ENCODE peak calls at places on chromosomes 7 and 10, in five cellular contexts. D, E, R, T and J are unnamed samples. For H3K4me1, the result is how much of the 10 kb centered on the place peaks cover.

GRCh38 chr7:152180587-152180986 is 155.1 kb downstream of the GALNT11 start:
- DNase-seq in D (no peak), E (no peak), R (peak), T (no peak), J (peak)

GRCh38 chr10:70998086-70998485 is 109.7 kb upstream of the PCBD1 start:
- DNase-seq in D (no peak), E (no peak), R (no peak), T (no peak), J (no peak)

GRCh38 chr7:78953090-78953489 is 500.4 kb downstream of the MAGI2 start:
- DNase-seq in D (no peak), E (peak), R (no peak), T (no peak), J (no peak)

GRCh38 chr10:8766899-8767298 is 712.4 kb downstream of the GATA3 start:
- DNase-seq in D (no peak), E (no peak), R (no peak), T (no peak), J (no peak)

GRCh38 chr10:90944759-90945158 is 23.9 kb upstream of the ANKRD1 start:
- DNase-seq in D (no peak), E (no peak), R (no peak), T (no peak), J (no peak)

GRCh38 chr10:132636358-132636757 is 98.8 kb downstream of the INPP5A start:
- DNase-seq in D (no peak), E (no peak), R (no peak), T (no peak), J (no peak)

GRCh38 chr7:107659666-107660065 is 962 bp upstream of the SLC26A4 start:
- DNase-seq in D (no peak), E (peak), R (peak), T (no peak), J (no peak)

GRCh38 chr10:101155896-101156295 is 24.8 kb downstream of the TLX1 start:
- DNase-seq in D (no peak), E (no peak), R (no peak), T (no peak), J (no peak)

GRCh38 chr7:156667110-156667436 is 26.5 kb downstream of the RNF32 start:
- DNase-seq in D (peak), E (no peak), R (no peak), T (no peak), J (no peak)

GRCh38 chr7:136359333-136359903 is 382.3 kb upstream of the MTPN start:
- DNase-seq in D (no peak), E (no peak), R (no peak), T (no peak), J (no peak)

GRCh38 chr10:69232736-69233135 is 12.6 kb downstream of the HKDC1 start:
- DNase-seq in D (no peak), E (no peak), R (no peak), T (no peak), J (no peak)

GRCh38 chr10:35218339-35218955 is 91.8 kb downstream of the CREM start:
- DNase-seq in D (peak), E (peak), R (peak), T (peak), J (peak)

GRCh38 chr10:78972947-78973900 is 95.5 kb upstream of the ZMIZ1 start:
- DNase-seq in D (peak), E (peak), R (peak), T (peak), J (peak)

GRCh38 chr10:132122939-132123445 is 57.2 kb downstream of the JAKMIP3 start:
- DNase-seq in D (no peak), E (no peak), R (no peak), T (no peak), J (no peak)

GRCh38 chr10:11011436-11011835 is 6.2 kb upstream of the CELF2 start:
- DNase-seq in D (no peak), E (no peak), R (no peak), T (no peak), J (no peak)

GRCh38 chr10:13483951-13484350 is 44.9 kb downstream of the BEND7 start:
- DNase-seq in D (no peak), E (no peak), R (no peak), T (no peak), J (no peak)

GRCh38 chr7:73429218-73429617 is 4.4 kb upstream of the FZD9 start:
- DNase-seq in D (no peak), E (peak), R (peak), T (peak), J (peak)

GRCh38 chr10:25565570-25565969 is 368.5 kb upstream of the MYO3A start:
- DNase-seq in D (no peak), E (no peak), R (no peak), T (peak), J (no peak)

GRCh38 chr7:137421389-137421788 is 77.9 kb upstream of the PTN start:
- DNase-seq in D (no peak), E (peak), R (no peak), T (no peak), J (no peak)

GRCh38 chr10:86223256-86223655 is 143.3 kb downstream of the GRID1 start:
- DNase-seq in D (no peak), E (no peak), R (no peak), T (no peak), J (no peak)

GRCh38 chr10:132403511-132404168 is 6.6 kb downstream of the PWWP2B start:
- DNase-seq in D (no peak), E (no peak), R (no peak), T (no peak), J (no peak)

GRCh38 chr10:7417103-7417623 is 6.3 kb upstream of the SFMBT2 start:
- DNase-seq in D (no peak), E (peak), R (peak), T (peak), J (peak)

GRCh38 chr10:22503315-22504090 is 158.2 kb downstream of the SPAG6 start:
- DNase-seq in D (no peak), E (no peak), R (no peak), T (no peak), J (no peak)

GRCh38 chr7:28378574-28379149 is 33.7 kb upstream of the CREB5 start:
- DNase-seq in D (no peak), E (peak), R (peak), T (no peak), J (no peak)

GRCh38 chr7:139745330-139746143 is 32.3 kb downstream of the HIPK2 start:
- DNase-seq in D (peak), E (no peak), R (peak), T (peak), J (no peak)

GRCh38 chr7:139747662-139748372 is 30.0 kb downstream of the HIPK2 start:
- DNase-seq in D (no peak), E (no peak), R (no peak), T (no peak), J (no peak)

GRCh38 chr7:139748373-139748765 is 29.4 kb downstream of the HIPK2 start:
- DNase-seq in D (no peak), E (no peak), R (no peak), T (no peak), J (no peak)

GRCh38 chr7:139744768-139745250 is 33.0 kb downstream of the HIPK2 start:
- DNase-seq in D (no peak), E (no peak), R (no peak), T (no peak), J (no peak)

DNA sequence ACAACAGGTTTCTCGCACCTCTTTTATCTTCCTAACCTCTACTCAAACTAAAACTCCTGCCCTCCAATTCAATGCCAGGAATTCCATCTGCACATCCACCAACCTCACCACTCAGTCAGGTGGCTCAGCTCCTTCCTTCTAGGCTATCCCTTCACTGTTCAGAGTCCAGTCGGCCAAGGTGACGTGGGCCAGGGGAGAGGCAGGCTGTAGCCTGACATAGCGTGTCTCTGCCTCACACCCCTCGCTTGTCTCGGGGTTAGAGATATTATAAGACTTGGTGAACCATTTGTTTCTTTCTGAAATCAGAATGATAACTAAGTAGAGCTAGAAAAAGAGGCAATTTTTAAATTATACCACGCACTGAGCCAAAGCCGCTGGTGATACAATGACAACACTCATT is 31.1 kb downstream of the HIPK2 start:
- DNase-seq in D (no peak), E (no peak), R (no peak), T (no peak), J (no peak)
- H3K4me1 ChIP-seq in D (half or more), E (under half), R (under half), T (under half), J (under half)

GRCh38 chr10:6062101-6062771 is at the start of gene IL2RA:
- DNase-seq in D (no peak), E (no peak), R (no peak), T (no peak), J (no peak)
- H3K4me3 ChIP-seq in D (no peak), E (no peak), R (no peak), T (no peak), J (no peak)

DNA sequence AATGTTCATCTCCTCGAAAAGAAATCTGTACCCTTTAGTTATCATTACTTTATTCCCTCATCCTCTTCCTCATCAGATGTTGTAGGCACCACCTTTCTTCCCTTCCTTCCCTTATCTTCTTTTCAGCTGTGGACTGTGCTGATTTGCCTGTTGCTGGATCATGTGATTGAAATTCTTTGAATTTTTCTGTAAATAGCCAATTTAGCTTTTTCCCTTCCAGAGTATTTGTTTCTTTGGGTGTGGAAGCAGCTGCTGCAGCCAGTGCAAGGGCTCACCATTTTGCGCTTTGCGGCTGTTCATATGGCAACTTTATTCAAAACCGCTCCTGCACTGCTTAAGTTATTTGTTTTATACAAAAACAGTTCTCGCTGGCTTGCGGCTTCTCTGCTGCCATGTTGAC is 151.1 kb downstream of the AUTS2 start:
- DNase-seq in D (no peak), E (no peak), R (no peak), T (no peak), J (no peak)
- H2AFZ ChIP-seq in D (no peak), E (no peak), R (no peak), T (no peak), J (no peak)

GRCh38 chr10:97713828-97714400 is 384 bp downstream of the MARVELD1 start:
- DNase-seq in D (no peak), E (peak), R (peak), T (peak), J (peak)

GRCh38 chr10:97713351-97713827 is at the start of gene MARVELD1:
- DNase-seq in D (no peak), E (peak), R (peak), T (peak), J (peak)

GRCh38 chr10:97715259-97715874 is 1.8 kb downstream of the MARVELD1 start:
- DNase-seq in D (no peak), E (no peak), R (peak), T (peak), J (no peak)

GRCh38 chr10:97711640-97712267 is 1.8 kb upstream of the MARVELD1 start:
- DNase-seq in D (no peak), E (no peak), R (peak), T (no peak), J (no peak)

GRCh38 chr10:97714401-97715258 is 1.1 kb downstream of the MARVELD1 start:
- DNase-seq in D (no peak), E (peak), R (peak), T (peak), J (peak)
- H3K4me1 ChIP-seq in D (under half), E (under half), R (under half), T (under half), J (under half)

DNA sequence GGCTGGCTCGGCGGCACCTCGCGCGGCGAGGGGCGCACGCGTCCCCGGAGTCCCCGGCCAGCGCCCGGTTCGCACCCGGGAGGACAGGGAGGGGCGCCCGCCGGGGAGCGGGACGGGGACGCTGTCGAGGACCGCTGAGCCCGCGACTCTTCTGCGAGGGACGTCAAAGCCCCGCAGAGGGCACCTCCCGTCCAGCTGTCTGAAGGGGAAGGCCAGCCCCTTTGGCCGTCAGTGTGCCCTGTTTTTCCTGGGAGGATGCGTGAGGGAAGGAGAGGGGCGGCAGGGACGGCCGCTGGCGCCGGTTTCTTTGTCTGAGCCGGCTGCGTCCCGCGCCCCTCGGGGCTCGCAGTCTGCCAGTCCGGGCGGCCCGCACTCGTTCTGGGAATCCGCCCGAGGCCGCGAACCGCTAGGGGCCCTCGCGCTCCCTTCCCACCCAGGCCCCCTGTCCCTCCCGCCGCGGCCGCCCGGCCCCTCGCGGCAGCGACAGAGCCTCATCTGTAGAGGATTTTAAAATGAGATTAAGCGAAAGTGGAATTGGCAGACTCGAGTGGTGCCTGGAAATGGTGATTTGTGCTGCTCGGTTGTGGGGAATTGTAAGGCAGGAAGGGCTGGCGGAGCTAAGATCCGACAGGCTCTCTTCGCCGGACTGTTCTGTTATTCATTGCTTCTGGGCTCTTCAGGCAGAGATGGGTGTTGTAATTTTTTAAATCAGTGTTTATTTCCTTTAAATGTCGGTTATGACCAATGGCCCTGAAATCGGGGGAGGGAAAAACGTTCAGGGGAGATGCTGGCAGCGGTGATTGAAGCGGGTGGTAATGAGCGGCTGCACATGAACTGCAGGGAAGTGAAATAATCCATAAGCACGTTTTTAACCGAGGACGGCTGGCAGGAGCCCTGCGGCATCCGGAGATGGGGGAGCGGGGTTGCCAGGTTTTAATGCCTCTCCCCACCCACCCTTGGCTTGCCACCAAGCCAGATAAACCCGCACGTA is 622 bp upstream of the RELN start:
- DNase-seq in D (peak), E (peak), R (peak), T (peak), J (peak)
- H3K4me3 ChIP-seq in D (peak), E (peak), R (peak), T (peak), J (peak)

GRCh38 chr7:148204639-148205292 is 385.8 kb upstream of the C7orf33 start:
- DNase-seq in D (no peak), E (no peak), R (no peak), T (no peak), J (no peak)
- H2AFZ ChIP-seq in D (no peak), E (no peak), R (no peak), T (no peak), J (no peak)

GRCh38 chr7:90824386-90825307 is 228.5 kb downstream of the CDK14 start:
- DNase-seq in D (no peak), E (peak), R (peak), T (no peak), J (no peak)
- H3K4me1 ChIP-seq in D (under half), E (under half), R (half or more), T (under half), J (under half)

GRCh38 chr10:23695825-23696420 is 257.0 kb downstream of the OTUD1 start:
- DNase-seq in D (no peak), E (no peak), R (no peak), T (peak), J (no peak)

GRCh38 chr10:23693398-23693797 is 254.5 kb downstream of the OTUD1 start:
- DNase-seq in D (no peak), E (no peak), R (peak), T (peak), J (no peak)

GRCh38 chr10:23693895-23694294 is 255.0 kb downstream of the OTUD1 start:
- DNase-seq in D (no peak), E (no peak), R (no peak), T (peak), J (peak)

GRCh38 chr10:23694921-23695824 is 256.3 kb downstream of the OTUD1 start:
- DNase-seq in D (no peak), E (no peak), R (no peak), T (peak), J (peak)

GRCh38 chr10:23694446-23694920 is 255.6 kb downstream of the OTUD1 start:
- DNase-seq in D (no peak), E (no peak), R (no peak), T (peak), J (peak)
- H3K4me3 ChIP-seq in D (no peak), E (no peak), R (no peak), T (peak), J (peak)

DNA sequence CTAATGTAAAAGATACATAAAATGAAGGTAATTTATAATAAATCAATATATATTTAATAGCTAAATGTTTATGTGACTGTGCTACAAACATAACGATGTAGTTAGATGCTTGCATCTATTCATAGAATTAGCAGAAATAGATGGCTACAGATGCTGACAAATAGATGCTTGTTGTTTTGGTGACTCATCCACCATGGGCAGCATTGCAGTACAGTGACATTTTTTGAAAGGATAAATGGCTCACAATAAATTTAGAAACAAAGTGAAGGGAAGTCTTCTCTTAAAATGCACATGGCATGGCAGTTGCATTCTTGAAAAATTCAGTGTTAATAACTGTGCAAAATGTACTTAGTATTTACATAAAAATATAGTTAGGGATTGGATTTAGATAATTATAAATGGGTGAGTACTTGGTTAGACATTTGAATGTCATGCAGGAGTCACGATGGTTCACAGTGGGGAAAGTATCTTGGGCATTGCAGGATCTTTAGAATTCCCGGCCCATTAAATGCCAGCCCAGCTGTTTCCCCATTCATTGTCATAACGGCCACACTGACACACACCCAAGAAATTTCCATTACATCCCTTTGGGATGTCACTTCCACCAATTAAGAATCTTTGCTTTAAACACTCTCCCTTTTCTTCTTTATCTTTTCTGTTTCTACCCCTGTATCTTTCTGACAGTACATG is 564.1 kb downstream of the ATRNL1 start:
- DNase-seq in D (no peak), E (no peak), R (peak), T (no peak), J (no peak)
- H2AFZ ChIP-seq in D (no peak), E (no peak), R (no peak), T (no peak), J (no peak)